ENCODE peak calls at places on chromosomes 16 and 17, in nine cellular contexts. C, B, H, L, I, J, M, N and P are unnamed samples.

GRCh38 chr17:44170499-44171201 is at the start of gene ASB16:
- DNase-seq in C (peak; percentile 52), B (no peak), H (no peak), L (peak; percentile 55), I (no peak), J (no peak), M (peak; percentile 50), N (no peak), P (no peak)

GRCh38 chr17:78817123-78817522 is 23.5 kb downstream of the USP36 start:
- DNase-seq in C (no peak), B (no peak), H (no peak), L (no peak), I (no peak), J (no peak), M (no peak), N (no peak), P (no peak)

GRCh38 chr17:75346906-75347305 is 57.7 kb upstream of the SLC25A19 start:
- DNase-seq in C (no peak), B (no peak), H (no peak), L (peak; percentile 72), I (no peak), J (no peak), M (no peak), N (no peak), P (peak; percentile 49)

GRCh38 chr17:30290077-30290476 is 1.7 kb downstream of the BLMH start:
- DNase-seq in C (no peak), B (no peak), H (no peak), L (no peak), I (no peak), J (no peak), M (no peak), N (no peak), P (no peak)

GRCh38 chr17:9273334-9274118 is 252.2 kb downstream of the NTN1 start:
- DNase-seq in C (no peak), B (no peak), H (no peak), L (peak; percentile 52), I (peak; percentile 43), J (no peak), M (peak; percentile 33), N (no peak), P (no peak)

GRCh38 chr17:7561589-7562207 is at the start of gene SENP3:
- DNase-seq in C (peak; percentile 93), B (peak; percentile 83), H (no peak), L (peak; percentile 88), I (peak; percentile 61), J (peak; percentile 98), M (peak; percentile 91), N (peak; percentile 97), P (peak; percentile 72)

GRCh38 chr17:79338589-79338988 is 264.0 kb downstream of the ENGASE start:
- DNase-seq in C (no peak), B (no peak), H (no peak), L (peak; percentile 9), I (no peak), J (peak; percentile 32), M (no peak), N (no peak), P (no peak)

GRCh38 chr17:2837147-2837561 is 40.9 kb downstream of the RAP1GAP2 start:
- DNase-seq in C (no peak), B (no peak), H (no peak), L (no peak), I (no peak), J (no peak), M (no peak), N (no peak), P (no peak)

GRCh38 chr16:11354733-11355574 is 9.7 kb downstream of the RMI2 start:
- DNase-seq in C (no peak), B (no peak), H (no peak), L (peak; percentile 92), I (peak; percentile 69), J (no peak), M (no peak), N (no peak), P (no peak)

GRCh38 chr17:59074494-59074893 is 32.2 kb downstream of the TRIM37 start:
- DNase-seq in C (no peak), B (no peak), H (no peak), L (peak; percentile 81), I (peak; percentile 4), J (no peak), M (no peak), N (no peak), P (peak; percentile 9)

GRCh38 chr17:28480278-28480677 is 6.8 kb downstream of the SLC13A2 start:
- DNase-seq in C (no peak), B (no peak), H (no peak), L (no peak), I (no peak), J (no peak), M (no peak), N (no peak), P (no peak)

GRCh38 chr16:17269434-17269833 is 201.3 kb downstream of the XYLT1 start:
- DNase-seq in C (no peak), B (no peak), H (no peak), L (peak; percentile 39), I (no peak), J (no peak), M (no peak), N (no peak), P (no peak)

GRCh38 chr17:83179378-83179777 is 100.0 kb downstream of the METRNL start:
- DNase-seq in C (no peak), B (peak; percentile 16), H (no peak), L (no peak), I (no peak), J (no peak), M (no peak), N (no peak), P (no peak)

GRCh38 chr17:78974635-78975591 is 4.8 kb downstream of the LGALS3BP start:
- DNase-seq in C (peak; percentile 59), B (peak; percentile 71), H (no peak), L (peak; percentile 84), I (peak; percentile 55), J (no peak), M (peak; percentile 64), N (peak; percentile 86), P (peak; percentile 68)

DNA sequence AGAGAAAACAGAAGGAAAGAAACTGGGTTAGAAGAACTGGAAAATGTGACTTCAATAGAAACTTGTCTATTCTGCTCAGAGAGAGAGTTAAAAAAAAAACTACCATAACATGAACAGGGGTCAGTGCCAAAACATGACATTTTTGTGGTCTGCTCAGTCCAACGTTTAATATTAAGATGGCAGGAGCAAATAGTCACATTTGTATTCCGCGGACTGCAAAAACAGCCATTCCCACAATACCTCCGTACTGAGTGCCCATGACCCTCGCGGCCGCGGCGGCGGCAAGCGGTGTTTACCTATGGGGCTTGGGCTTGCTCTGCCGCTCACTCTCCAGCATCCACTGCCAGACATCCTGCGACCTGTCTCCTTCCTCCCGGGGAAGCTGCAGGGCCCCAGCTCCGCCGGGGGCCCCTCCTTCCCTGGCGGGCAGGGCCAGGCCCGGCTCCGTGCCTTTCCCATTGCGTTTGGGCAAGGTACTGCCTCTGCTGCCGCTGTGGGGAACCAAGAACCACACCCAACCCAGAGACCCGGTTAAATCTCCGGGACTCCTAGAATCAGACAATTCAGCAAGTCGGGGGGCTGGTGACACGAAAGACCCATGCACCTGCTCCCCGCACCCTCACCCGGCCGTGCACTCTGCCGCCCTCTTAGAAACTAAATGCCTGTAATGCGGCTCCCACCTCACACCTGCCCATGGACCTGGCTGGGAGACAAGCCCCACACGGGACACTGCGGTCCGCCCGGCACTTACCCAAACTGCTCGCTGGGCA is 24.7 kb downstream of the AXIN2 start:
- DNase-seq in C (no peak), B (no peak), H (no peak), L (no peak), I (no peak), J (no peak), M (no peak), N (no peak), P (no peak)
- H3K27ac ChIP-seq in C (no peak overlapping the region), B (no peak overlapping the region), H (no peak overlapping the region), L (no peak overlapping the region), I (no peak overlapping the region), J (no peak overlapping the region), M (no peak overlapping the region), N (no peak overlapping the region), P (no peak overlapping the region)

DNA sequence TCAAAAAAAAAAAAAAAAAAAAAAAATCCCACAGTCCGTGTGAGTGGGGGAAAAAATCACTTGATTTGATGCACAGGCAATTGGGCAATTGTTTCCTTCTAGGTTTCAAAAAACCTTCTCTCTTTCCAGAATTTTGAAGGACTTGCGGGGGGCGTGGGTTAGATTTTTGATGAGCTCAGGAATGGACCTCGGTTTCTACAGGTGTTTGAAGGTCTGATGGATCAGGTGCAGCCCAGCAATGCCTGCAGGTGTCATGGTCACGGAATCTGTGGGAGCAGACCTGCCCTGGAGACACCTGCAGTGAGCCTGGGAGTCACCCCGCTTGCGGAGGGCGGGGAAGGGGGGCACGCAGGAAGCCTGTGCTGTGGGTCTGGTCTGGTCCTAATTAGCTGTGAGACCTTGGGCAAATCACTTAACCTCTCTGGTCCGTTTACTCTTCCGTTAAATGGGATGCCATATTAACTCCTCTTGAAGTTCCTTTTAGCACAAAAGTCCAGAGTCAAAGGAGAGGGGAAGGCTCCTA is 174.2 kb downstream of the IRF8 start:
- DNase-seq in C (no peak), B (no peak), H (no peak), L (no peak), I (no peak), J (no peak), M (no peak), N (peak; percentile 37), P (no peak)
- TF ChIP-seq CTCF in C (peak; percentile 10), B (no peak), H (no peak), L (no peak), I (no peak), J (no peak), M (peak; percentile 34), N (no peak), P (no peak)

DNA sequence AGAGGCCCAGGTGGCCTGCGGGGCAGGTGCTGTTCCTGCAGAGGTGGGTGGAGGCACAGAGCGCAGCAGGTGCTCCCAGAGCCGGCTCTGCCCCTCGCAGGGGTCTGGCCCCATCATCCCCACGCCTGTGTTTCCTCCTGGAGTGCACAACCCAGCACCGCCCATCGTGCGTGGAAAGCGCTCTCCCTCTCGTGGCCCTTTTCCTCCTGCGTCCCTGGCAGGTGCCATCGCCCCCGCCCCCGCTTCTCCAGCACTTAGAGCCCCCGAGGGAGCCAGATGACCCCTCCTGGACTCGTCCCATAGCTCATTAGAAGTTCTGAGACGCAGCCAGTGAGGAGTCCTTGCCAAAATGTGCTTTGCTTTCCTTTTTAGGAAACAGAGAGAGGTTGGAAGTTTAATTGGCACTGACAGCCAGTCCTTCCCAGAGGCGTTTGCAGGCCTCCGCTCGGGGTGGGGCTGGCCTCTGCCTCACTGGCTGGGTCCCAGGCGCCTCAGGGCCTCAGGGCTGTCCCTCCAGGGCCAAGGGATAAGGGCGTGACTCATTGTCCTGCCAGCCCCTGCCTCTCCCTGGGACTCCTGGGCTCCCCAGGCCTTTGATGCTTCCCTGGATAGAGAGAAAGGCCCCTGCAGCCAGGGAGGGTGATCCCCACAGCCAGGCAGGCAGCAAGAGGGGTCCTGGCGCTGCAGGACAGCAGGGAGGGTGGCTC is 32.2 kb upstream of the CHMP6 start:
- DNase-seq in C (peak; percentile 86), B (peak; percentile 69), H (no peak), L (peak; percentile 48), I (peak; percentile 11), J (no peak), M (peak; percentile 88), N (peak; percentile 93), P (no peak)
- H3K27ac ChIP-seq in C (peak overlapping the region; percentile 89), B (peak overlapping the region; percentile 90), H (no peak overlapping the region), L (peak overlapping the region; percentile 47), I (peak overlapping the region; percentile 31), J (no peak overlapping the region), M (peak overlapping the region; percentile 92), N (no peak overlapping the region), P (no peak overlapping the region)

DNA sequence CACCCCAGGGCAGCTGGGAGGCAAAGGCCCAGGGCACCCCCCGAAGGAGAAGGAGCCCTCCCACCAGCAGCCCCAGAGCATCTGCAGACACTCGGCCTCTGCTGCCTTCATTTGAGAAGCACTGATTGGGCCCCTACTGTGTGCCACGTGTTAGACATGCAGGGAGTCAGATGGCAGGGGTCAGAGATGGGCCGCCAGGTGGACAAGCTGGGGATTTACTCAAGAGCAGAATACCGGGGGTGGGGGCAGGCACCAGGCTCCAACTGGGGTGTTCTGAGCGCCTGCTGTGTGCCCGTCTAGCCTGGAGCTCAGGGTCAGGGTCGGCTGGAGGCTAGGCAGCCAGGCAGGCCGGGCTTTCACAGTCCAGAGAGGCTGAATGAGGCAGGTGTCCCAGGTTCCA is 18.7 kb downstream of the TPSG1 start:
- DNase-seq in C (no peak), B (no peak), H (no peak), L (no peak), I (no peak), J (no peak), M (no peak), N (no peak), P (no peak)
- TF ChIP-seq CTCF in C (no peak), B (no peak), H (no peak), L (no peak), I (no peak), J (no peak), M (no peak), N (no peak), P (no peak)